ENCODE peak calls at places on chromosome 11, in six cellular contexts. D is stimulated activated CD8-positive, alpha-beta memory T cell treated with anti-CD3 and anti-CD28 coated beads, Interleukin-4, amount 100 ng/mL, for 4 hours; S is mucosa of gallbladder; N is stimulated activated CD4-positive, alpha-beta T cell treated with anti-CD3 and anti-CD28 coated beads, Interleukin-2, amount 100 ng/mL, for 48 hours; M is putamen; T is HT-29. A is an unnamed sample.

GRCh38 chr11:2525166-2525861 is 80.5 kb downstream of the KCNQ1 start:
- DNase-seq in D (no peak), S (peak), N (no peak), M (no peak), T (no peak), A (no peak)

GRCh38 chr11:3130269-3131071 is 34.6 kb downstream of the OSBPL5 start:
- DNase-seq in D (no peak), S (no peak), N (no peak), M (no peak), T (peak), A (no peak)

GRCh38 chr11:62880231-62880802 is 379 bp upstream of the SLC3A2 start:
- DNase-seq in D (no peak), S (peak), N (peak), M (no peak), T (peak), A (no peak)

GRCh38 chr11:106840993-106841392 is 177.3 kb downstream of the GUCY1A2 start:
- DNase-seq in D (no peak), S (no peak), N (no peak), M (no peak), T (no peak), A (no peak)

GRCh38 chr11:1825039-1825740 is 9.6 kb upstream of the SYT8 start:
- DNase-seq in D (no peak), S (peak), N (no peak), M (no peak), T (peak), A (no peak)

GRCh38 chr11:95456704-95457491 is 225.9 kb upstream of the SESN3 start:
- DNase-seq in D (no peak), S (no peak), N (no peak), M (no peak), T (no peak), A (no peak)

GRCh38 chr11:2174361-2174760 is 2.7 kb upstream of the TH start:
- DNase-seq in D (no peak), S (no peak), N (no peak), M (no peak), T (no peak), A (no peak)

GRCh38 chr11:74142624-74143023 is 28.2 kb downstream of the C2CD3 start:
- DNase-seq in D (no peak), S (no peak), N (no peak), M (no peak), T (no peak), A (no peak)

GRCh38 chr11:49208006-49208721 is at the start of gene FOLH1:
- DNase-seq in D (no peak), S (peak), N (no peak), M (peak), T (no peak), A (no peak)

GRCh38 chr11:46977038-46977818 is 40.7 kb downstream of the CSTPP1 start:
- DNase-seq in D (no peak), S (no peak), N (no peak), M (peak), T (no peak), A (no peak)

GRCh38 chr11:2383823-2384722 is 7.0 kb downstream of the CD81 start:
- DNase-seq in D (no peak), S (no peak), N (peak), M (no peak), T (peak), A (no peak)

GRCh38 chr11:24861440-24861839 is 364.6 kb downstream of the LUZP2 start:
- DNase-seq in D (no peak), S (no peak), N (no peak), M (no peak), T (peak), A (no peak)

GRCh38 chr11:63761870-63762661 is 6.5 kb downstream of the ZFTA start:
- DNase-seq in D (no peak), S (no peak), N (no peak), M (no peak), T (peak), A (no peak)

GRCh38 chr11:126925321-126926093 is 75.1 kb downstream of the KIRREL3 start:
- DNase-seq in D (no peak), S (no peak), N (no peak), M (no peak), T (no peak), A (no peak)

GRCh38 chr11:17649696-17650600 is 69.4 kb upstream of the MYOD1 start:
- DNase-seq in D (no peak), S (no peak), N (no peak), M (no peak), T (no peak), A (no peak)